ENCODE peak calls at places on chromosomes 16 and 17, in five cellular contexts. E, J, Q, V and H are unnamed samples.

GRCh38 chr17:79036609-79037008 is 12.6 kb downstream of the C1QTNF1 start:
- DNase-seq in E (no peak), J (no peak), Q (peak), V (no peak), H (peak)

GRCh38 chr17:28473542-28473941 is at the start of gene SLC13A2:
- DNase-seq in E (no peak), J (peak), Q (no peak), V (no peak), H (no peak)

GRCh38 chr16:89190150-89190958 is 10.0 kb downstream of the SLC22A31 start:
- DNase-seq in E (no peak), J (peak), Q (no peak), V (no peak), H (no peak)

GRCh38 chr16:56849690-56850680 is 15.0 kb upstream of the SLC12A3 start:
- DNase-seq in E (no peak), J (peak), Q (no peak), V (no peak), H (no peak)

GRCh38 chr17:63843387-63844292 is 1.2 kb upstream of the SMARCD2 start:
- DNase-seq in E (peak), J (peak), Q (no peak), V (no peak), H (peak)

GRCh38 chr16:70482624-70483023 is 28.2 kb downstream of the FCSK start:
- DNase-seq in E (no peak), J (no peak), Q (no peak), V (no peak), H (no peak)

GRCh38 chr17:76868176-76868668 is at the start of gene MGAT5B:
- DNase-seq in E (no peak), J (peak), Q (peak), V (peak), H (peak)

GRCh38 chr17:75240394-75241142 is 20.8 kb downstream of the GGA3 start:
- DNase-seq in E (no peak), J (no peak), Q (no peak), V (no peak), H (no peak)

GRCh38 chr16:75494696-75495601 is at the start of gene CHST6:
- DNase-seq in E (no peak), J (peak), Q (no peak), V (no peak), H (no peak)

GRCh38 chr17:55601874-55602364 is 90.7 kb upstream of the SMIM36 start:
- DNase-seq in E (no peak), J (no peak), Q (no peak), V (no peak), H (no peak)

GRCh38 chr16:55062446-55062845 is 131.8 kb downstream of the IRX5 start:
- DNase-seq in E (no peak), J (no peak), Q (no peak), V (no peak), H (no peak)

GRCh38 chr16:7871371-7871770 is 538.7 kb downstream of the RBFOX1 start:
- DNase-seq in E (no peak), J (no peak), Q (no peak), V (no peak), H (no peak)